ENCODE peak calls at places on chromosomes 6 and 20, in six cellular contexts. N, F, Q, E, X and A are unnamed samples.

GRCh38 chr20:55160996-55161395 is 685.6 kb downstream of the DOK5 start:
- DNase-seq in N (no peak), F (no peak), Q (no peak), E (no peak), X (no peak), A (peak; percentile 48)

GRCh38 chr6:38146021-38146657 is 326.6 kb downstream of the ZFAND3 start:
- DNase-seq in N (no peak), F (peak; percentile 37), Q (no peak), E (no peak), X (no peak), A (no peak)

GRCh38 chr6:134768936-134769335 is 181.0 kb downstream of the ALDH8A1 start:
- DNase-seq in N (no peak), F (no peak), Q (no peak), E (no peak), X (no peak), A (no peak)

GRCh38 chr20:55140631-55141030 is 665.2 kb downstream of the DOK5 start:
- DNase-seq in N (no peak), F (no peak), Q (no peak), E (peak; percentile 71), X (no peak), A (no peak)

GRCh38 chr6:144566868-144567615 is 281.9 kb downstream of the UTRN start:
- DNase-seq in N (no peak), F (no peak), Q (no peak), E (no peak), X (no peak), A (peak; percentile 4)

GRCh38 chr20:44883214-44883902 is 2.1 kb upstream of the YWHAB start:
- DNase-seq in N (no peak), F (no peak), Q (no peak), E (no peak), X (no peak), A (no peak)

GRCh38 chr20:15992564-15992963 is 580.7 kb downstream of the KIF16B start:
- DNase-seq in N (no peak), F (no peak), Q (no peak), E (no peak), X (no peak), A (peak; percentile 42)

GRCh38 chr6:71642793-71643192 is 243.6 kb upstream of the RIMS1 start:
- DNase-seq in N (no peak), F (no peak), Q (no peak), E (no peak), X (no peak), A (no peak)

GRCh38 chr6:64904616-64905015 is 802.4 kb downstream of the EYS start:
- DNase-seq in N (no peak), F (no peak), Q (no peak), E (no peak), X (no peak), A (no peak)

GRCh38 chr6:126258150-126258549 is 81.8 kb upstream of the CENPW start:
- DNase-seq in N (no peak), F (no peak), Q (no peak), E (no peak), X (no peak), A (no peak)

GRCh38 chr6:45965787-45966186 is 49.9 kb downstream of the CLIC5 start:
- DNase-seq in N (no peak), F (peak; percentile 46), Q (no peak), E (no peak), X (no peak), A (peak; percentile 85)

GRCh38 chr6:291697-292505 is at the start of gene DUSP22:
- DNase-seq in N (peak; percentile 93), F (peak; percentile 94), Q (peak; percentile 100), E (peak; percentile 96), X (peak; percentile 45), A (peak; percentile 85)

GRCh38 chr20:62728028-62728780 is 19.6 kb downstream of the NTSR1 start:
- DNase-seq in N (no peak), F (no peak), Q (no peak), E (peak; percentile 20), X (no peak), A (no peak)

GRCh38 chr6:51949451-51949850 is 138.0 kb downstream of the PKHD1 start:
- DNase-seq in N (peak; percentile 81), F (no peak), Q (no peak), E (no peak), X (no peak), A (no peak)

GRCh38 chr20:43508604-43509040 is 1.1 kb downstream of the L3MBTL1 start:
- DNase-seq in N (peak; percentile 51), F (peak; percentile 11), Q (peak; percentile 43), E (no peak), X (no peak), A (no peak)

GRCh38 chr6:101577091-101577490 is 183.6 kb downstream of the GRIK2 start:
- DNase-seq in N (no peak), F (no peak), Q (no peak), E (no peak), X (no peak), A (no peak)

GRCh38 chr6:40457261-40457660 is 129.9 kb downstream of the LRFN2 start:
- DNase-seq in N (no peak), F (no peak), Q (no peak), E (no peak), X (no peak), A (no peak)

GRCh38 chr6:142900467-142900961 is 44.5 kb downstream of the HIVEP2 start:
- DNase-seq in N (no peak), F (no peak), Q (no peak), E (no peak), X (no peak), A (no peak)

GRCh38 chr20:30811896-30812671 is 445.4 kb upstream of the DEFB115 start:
- DNase-seq in N (peak; percentile 39), F (peak; percentile 65), Q (peak; percentile 88), E (no peak), X (no peak), A (peak; percentile 16)

GRCh38 chr20:5031206-5031557 is 29.9 kb upstream of the SLC23A2 start:
- DNase-seq in N (no peak), F (no peak), Q (peak; percentile 27), E (no peak), X (no peak), A (no peak)

GRCh38 chr20:7760261-7761048 is 179.8 kb downstream of the HAO1 start:
- DNase-seq in N (peak; percentile 5), F (peak; percentile 9), Q (no peak), E (no peak), X (no peak), A (no peak)
- H3K9ac ChIP-seq in N (no peak overlapping the region), F (no peak overlapping the region), Q (no peak overlapping the region), E (no peak overlapping the region), X (no peak overlapping the region), A (no peak overlapping the region)

DNA sequence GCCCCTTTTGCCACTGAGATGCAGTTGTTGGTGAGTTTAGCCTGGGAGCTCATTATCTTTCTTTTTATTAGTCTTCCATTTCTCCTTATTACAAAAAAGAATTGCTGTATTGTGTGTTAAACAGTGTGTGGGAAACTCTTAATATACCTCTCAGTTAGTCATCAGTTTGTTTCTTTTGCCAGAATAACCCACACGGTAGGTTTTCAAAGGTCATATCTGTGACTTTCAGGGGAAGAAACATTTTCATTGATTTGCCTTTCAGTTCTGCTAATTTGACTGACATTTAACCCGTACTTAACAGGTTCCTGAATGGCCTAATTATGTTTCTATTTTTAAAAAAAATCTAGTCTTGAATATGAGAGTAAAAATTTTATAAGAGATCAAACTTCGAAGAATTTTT is 145.3 kb downstream of the KHDC1L start:
- DNase-seq in N (no peak), F (peak; percentile 58), Q (no peak), E (no peak), X (no peak), A (peak; percentile 66)
- H3K4me2 ChIP-seq in N (no peak overlapping the region), F (peak overlapping the region; percentile 59), Q (peak overlapping the region; percentile 45), E (no peak overlapping the region), X (no peak overlapping the region), A (peak overlapping the region; percentile 85)

DNA sequence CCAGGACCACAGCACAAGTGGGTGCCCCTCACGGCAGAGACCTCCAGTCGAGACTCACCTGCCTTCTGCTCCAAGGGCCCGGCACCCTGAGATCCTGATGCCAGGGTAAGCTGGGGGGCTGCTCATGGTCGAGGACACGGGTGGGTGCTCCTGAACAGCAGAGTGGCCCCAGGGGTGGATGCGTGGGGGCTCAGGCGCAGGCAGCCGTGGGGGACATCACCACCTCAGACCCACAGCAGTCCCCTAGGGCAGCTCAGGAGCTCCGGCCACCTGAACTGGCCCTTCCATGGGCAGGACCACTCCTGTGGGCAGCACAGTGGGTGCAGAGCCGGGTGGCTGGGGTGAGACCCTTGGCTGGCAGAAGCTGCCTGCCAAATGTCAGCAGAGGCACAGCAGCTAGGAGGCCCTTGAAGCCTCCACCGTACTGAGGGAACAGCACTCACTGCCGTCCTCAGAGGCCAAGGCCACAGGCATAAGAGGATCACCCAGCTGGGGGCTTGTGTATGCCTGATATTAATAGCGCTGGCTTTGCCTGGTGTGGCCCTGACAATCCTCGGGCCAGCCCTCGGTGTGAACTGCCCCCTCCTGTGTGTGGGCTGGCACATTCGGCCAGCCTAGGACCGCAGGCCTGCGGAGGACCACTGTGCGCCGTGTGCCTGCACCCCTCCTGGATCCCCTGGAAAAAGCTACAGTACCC is 5.4 kb downstream of the UCKL1 start:
- DNase-seq in N (no peak), F (no peak), Q (no peak), E (no peak), X (no peak), A (no peak)
- TF ChIP-seq EZH2phosphoT487 in N (no peak), F (no peak), Q (no peak), E (no peak), X (no peak), A (no peak)

GRCh38 chr6:132063738-132064137 is 112.6 kb upstream of the CCN2 start:
- DNase-seq in N (no peak), F (peak; percentile 94), Q (no peak), E (no peak), X (peak; percentile 80), A (peak; percentile 80)

GRCh38 chr6:132061381-132061780 is 110.2 kb upstream of the CCN2 start:
- DNase-seq in N (no peak), F (no peak), Q (no peak), E (no peak), X (no peak), A (no peak)

GRCh38 chr6:132063204-132063603 is 112.0 kb upstream of the CCN2 start:
- DNase-seq in N (no peak), F (peak; percentile 37), Q (no peak), E (no peak), X (no peak), A (no peak)

GRCh38 chr6:132060591-132060990 is 109.4 kb upstream of the CCN2 start:
- DNase-seq in N (no peak), F (peak; percentile 87), Q (no peak), E (no peak), X (no peak), A (peak; percentile 82)

GRCh38 chr6:132062626-132063025 is 111.5 kb upstream of the CCN2 start:
- DNase-seq in N (no peak), F (no peak), Q (no peak), E (no peak), X (no peak), A (no peak)
- H3K9ac ChIP-seq in N (no peak overlapping the region), F (no peak overlapping the region), Q (peak overlapping the region; percentile 77), E (no peak overlapping the region), X (no peak overlapping the region), A (no peak overlapping the region)

DNA sequence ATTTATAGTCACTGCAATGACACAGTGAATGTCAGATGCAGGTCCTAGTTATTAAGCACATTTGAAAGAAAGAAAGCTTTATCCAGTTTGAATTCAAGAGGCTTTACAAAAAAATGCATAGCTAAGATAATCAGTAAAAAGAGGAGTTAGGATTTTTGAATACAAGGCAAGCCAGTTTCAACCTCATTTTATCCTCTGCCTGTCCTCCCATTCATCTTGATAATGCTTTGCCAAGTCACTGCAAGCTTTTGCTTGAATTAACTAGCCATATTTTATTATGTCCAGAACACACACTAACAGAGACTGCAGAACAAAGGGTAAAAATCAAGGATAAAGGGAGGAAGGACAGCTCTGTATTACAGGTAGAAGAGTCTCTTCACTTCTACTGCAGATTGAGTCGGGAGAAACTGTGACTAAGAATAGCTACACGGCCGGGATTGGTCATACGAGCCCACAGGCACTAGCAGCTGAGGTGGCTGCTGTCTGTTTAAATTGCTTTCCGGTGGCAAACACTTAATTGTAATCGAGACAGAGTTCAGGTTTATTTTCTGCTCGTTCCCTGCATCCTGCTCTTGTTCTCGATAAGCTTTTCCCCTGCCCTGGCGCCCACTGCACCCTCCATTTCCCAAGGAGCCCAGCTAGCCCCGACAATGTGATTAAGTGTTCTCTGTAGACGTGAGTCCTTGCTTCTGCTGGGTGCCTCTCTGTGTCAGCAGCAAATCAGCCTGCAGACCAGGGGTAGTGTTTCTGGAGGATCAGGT is 30.5 kb upstream of the AKAP12 start:
- DNase-seq in N (no peak), F (peak; percentile 64), Q (peak; percentile 54), E (no peak), X (peak; percentile 53), A (peak; percentile 56)
- H3K4me2 ChIP-seq in N (no peak overlapping the region), F (peak overlapping the region; percentile 52), Q (peak overlapping the region; percentile 62), E (no peak overlapping the region), X (peak overlapping the region; percentile 79), A (peak overlapping the region; percentile 80)